ENCODE peak calls at places on chromosomes 3 and 15, in six cellular contexts. V, N, Z, R, M and I are unnamed samples.

GRCh38 chr3:5072100-5072816 is 49.8 kb upstream of the ARL8B start:
- DNase-seq in Z (no peak), M (no peak), N (no peak), V (peak; percentile 31), R (no peak), I (no peak)

GRCh38 chr3:179842061-179842460 is 189.2 kb downstream of the USP13 start:
- DNase-seq in R (no peak), M (no peak), V (no peak), Z (no peak), N (no peak), I (no peak)

GRCh38 chr15:53038542-53038941 is 248.4 kb upstream of the ONECUT1 start:
- DNase-seq in Z (no peak), V (no peak), N (no peak), M (no peak), R (no peak), I (no peak)

GRCh38 chr3:194141415-194142155 is 5.6 kb downstream of the HES1 start:
- DNase-seq in N (peak; percentile 94), M (peak; percentile 95), Z (peak; percentile 49), V (no peak), R (peak; percentile 89), I (no peak)

GRCh38 chr3:14424711-14425573 is 22.5 kb downstream of the SLC6A6 start:
- DNase-seq in R (no peak), V (no peak), Z (no peak), M (peak; percentile 60), N (no peak), I (no peak)

GRCh38 chr3:78687520-78687919 is 1080.3 kb downstream of the ROBO1 start:
- DNase-seq in V (no peak), Z (no peak), M (no peak), N (no peak), R (no peak), I (no peak)

GRCh38 chr15:79815468-79815867 is 81.3 kb downstream of the MTHFS start:
- DNase-seq in V (no peak), R (no peak), Z (peak; percentile 89), N (no peak), M (no peak), I (no peak)

GRCh38 chr3:147380271-147380995 is 25.9 kb downstream of the ZIC4 start:
- DNase-seq in M (no peak), N (no peak), Z (no peak), R (no peak), V (no peak), I (no peak)

GRCh38 chr3:63519426-63519825 is 133.0 kb upstream of the SNTN start:
- DNase-seq in V (no peak), N (no peak), R (peak; percentile 10), Z (no peak), M (peak; percentile 56), I (peak; percentile 33)

GRCh38 chr3:4722103-4722502 is 229.0 kb downstream of the ITPR1 start:
- DNase-seq in N (no peak), V (peak; percentile 89), R (no peak), Z (peak; percentile 53), M (peak; percentile 83), I (peak; percentile 34)

GRCh38 chr3:123755508-123755907 is 128.6 kb downstream of the MYLK start:
- DNase-seq in M (no peak), Z (no peak), V (no peak), N (no peak), R (no peak), I (no peak)

GRCh38 chr3:25962255-25962654 is 172.4 kb downstream of the OXSM start:
- DNase-seq in V (no peak), R (no peak), Z (no peak), N (no peak), M (no peak), I (no peak)